ENCODE peak calls at places on chromosomes 11 and 22, in seven cellular contexts. N is AG09309, R is OCI-LY7, B is thoracic aorta, A is AG10803, U is neural crest cell, C is hepatocyte. L is an unnamed sample.
A peak's percentile ranks its signal among the peaks of the same experiment; 100 is the strongest.

GRCh38 chr11:73978576-73979086 is 4.0 kb downstream of the UCP2 start:
- DNase-seq in N (no peak), R (no peak), B (no peak), A (peak; percentile 42), U (no peak), C (no peak), L (no peak)

GRCh38 chr22:21598302-21598701 is 30.8 kb downstream of the UBE2L3 start:
- DNase-seq in N (no peak), R (no peak), B (no peak), A (no peak), U (no peak), C (no peak), L (no peak)

GRCh38 chr22:25419247-25420113 is 145.0 kb upstream of the GRK3 start:
- DNase-seq in N (no peak), R (peak; percentile 9), B (no peak), A (peak; percentile 20), U (no peak), C (peak; percentile 49), L (no peak)

GRCh38 chr22:21567456-21568206 is at the start of gene UBE2L3:
- DNase-seq in N (no peak), R (peak; percentile 88), B (peak; percentile 56), A (peak; percentile 78), U (peak; percentile 78), C (peak; percentile 92), L (peak; percentile 83)

GRCh38 chr22:32348031-32348611 is 9.5 kb upstream of the RFPL3 start:
- DNase-seq in N (no peak), R (no peak), B (no peak), A (no peak), U (no peak), C (no peak), L (no peak)

GRCh38 chr11:8906629-8907028 is 4.4 kb upstream of the AKIP1 start:
- DNase-seq in N (peak; percentile 51), R (no peak), B (no peak), A (peak; percentile 76), U (no peak), C (no peak), L (no peak)

GRCh38 chr22:38243007-38243775 is 29.6 kb downstream of the TMEM184B start:
- DNase-seq in N (no peak), R (peak; percentile 23), B (no peak), A (peak; percentile 48), U (peak; percentile 70), C (peak; percentile 88), L (peak; percentile 37)

GRCh38 chr22:33756508-33756949 is 163.7 kb downstream of the LARGE1 start:
- DNase-seq in N (no peak), R (peak; percentile 47), B (no peak), A (no peak), U (no peak), C (peak; percentile 9), L (no peak)

GRCh38 chr11:19597194-19597593 is 115.4 kb upstream of the NAV2 start:
- DNase-seq in N (peak; percentile 52), R (no peak), B (no peak), A (peak; percentile 76), U (no peak), C (no peak), L (no peak)

GRCh38 chr11:43123443-43123842 is 188.4 kb upstream of the API5 start:
- DNase-seq in N (no peak), R (no peak), B (no peak), A (no peak), U (no peak), C (no peak), L (no peak)

GRCh38 chr11:43124272-43124920 is 187.4 kb upstream of the API5 start:
- DNase-seq in N (no peak), R (no peak), B (no peak), A (no peak), U (no peak), C (no peak), L (no peak)

GRCh38 chr11:43116071-43116470 is 195.7 kb upstream of the API5 start:
- DNase-seq in N (no peak), R (no peak), B (no peak), A (no peak), U (no peak), C (no peak), L (no peak)

GRCh38 chr11:43119275-43119970 is 192.4 kb upstream of the API5 start:
- DNase-seq in N (no peak), R (no peak), B (no peak), A (no peak), U (no peak), C (no peak), L (no peak)
- TF ChIP-seq CTCF in N (no peak), R (peak; percentile 30), B (no peak), A (no peak), U (peak; percentile 39), C (no peak), L (no peak)

DNA sequence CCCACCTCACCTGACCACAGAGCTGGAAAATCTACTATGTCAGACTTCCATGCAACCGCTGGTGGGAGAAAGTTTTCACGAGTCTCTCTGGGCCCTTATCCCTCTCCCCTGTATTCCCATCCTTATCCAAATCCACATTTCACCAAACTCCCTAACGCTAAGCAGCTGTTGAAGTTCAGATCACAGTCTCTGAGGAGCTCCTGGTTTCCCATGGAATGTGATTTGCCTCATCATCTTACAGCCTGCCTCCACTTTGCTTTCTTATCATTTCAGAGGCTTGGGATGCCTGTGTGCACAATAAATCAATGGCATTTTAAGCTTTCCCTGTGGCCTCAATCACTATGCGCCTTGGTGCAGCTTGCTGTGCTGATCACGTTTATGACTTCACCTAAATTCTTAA is 352.4 kb upstream of the FAT3 start:
- DNase-seq in N (no peak), R (no peak), B (no peak), A (peak; percentile 9), U (no peak), C (no peak), L (no peak)
- TF ChIP-seq CTCF in N (no peak), R (no peak), B (no peak), A (no peak), U (no peak), C (no peak), L (no peak)

DNA sequence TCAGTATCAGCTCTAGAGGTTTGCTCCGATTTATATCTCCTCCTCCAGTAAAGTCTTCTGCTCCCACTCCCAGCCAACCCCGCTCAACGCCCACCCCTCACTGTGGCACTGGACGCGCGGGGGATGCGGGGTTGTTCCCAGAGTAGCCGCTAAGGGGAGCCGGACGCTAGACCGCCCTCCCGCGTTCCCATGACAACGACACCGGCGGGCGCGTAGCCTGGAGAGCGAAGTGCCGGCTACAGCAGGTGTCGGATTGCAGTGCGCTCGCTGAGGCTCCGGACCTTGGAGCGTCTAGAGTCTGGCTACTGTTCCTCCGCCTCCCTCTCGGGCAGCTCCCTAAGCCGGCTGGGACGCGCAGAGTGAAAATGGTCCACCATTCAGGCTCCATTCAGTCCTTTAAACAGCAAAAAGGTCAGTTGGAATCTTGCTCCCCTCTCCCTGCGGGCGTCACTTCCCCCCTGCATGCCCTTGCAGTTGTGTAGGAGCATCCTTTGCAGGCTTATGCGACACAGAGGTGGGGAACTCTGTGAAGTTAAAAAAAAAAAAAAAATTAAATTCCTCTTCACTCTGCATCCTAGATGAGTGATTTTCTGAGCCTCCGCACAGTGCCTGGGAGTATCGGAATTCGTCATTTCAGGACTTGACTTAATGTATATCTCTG is at the start of gene ANO3:
- DNase-seq in N (peak; percentile 18), R (no peak), B (no peak), A (peak; percentile 62), U (peak; percentile 84), C (peak; percentile 91), L (no peak)
- TF ChIP-seq CTCF in N (peak; percentile 70), R (no peak), B (peak; percentile 40), A (peak; percentile 46), U (peak; percentile 74), C (peak; percentile 69), L (peak; percentile 56)

DNA sequence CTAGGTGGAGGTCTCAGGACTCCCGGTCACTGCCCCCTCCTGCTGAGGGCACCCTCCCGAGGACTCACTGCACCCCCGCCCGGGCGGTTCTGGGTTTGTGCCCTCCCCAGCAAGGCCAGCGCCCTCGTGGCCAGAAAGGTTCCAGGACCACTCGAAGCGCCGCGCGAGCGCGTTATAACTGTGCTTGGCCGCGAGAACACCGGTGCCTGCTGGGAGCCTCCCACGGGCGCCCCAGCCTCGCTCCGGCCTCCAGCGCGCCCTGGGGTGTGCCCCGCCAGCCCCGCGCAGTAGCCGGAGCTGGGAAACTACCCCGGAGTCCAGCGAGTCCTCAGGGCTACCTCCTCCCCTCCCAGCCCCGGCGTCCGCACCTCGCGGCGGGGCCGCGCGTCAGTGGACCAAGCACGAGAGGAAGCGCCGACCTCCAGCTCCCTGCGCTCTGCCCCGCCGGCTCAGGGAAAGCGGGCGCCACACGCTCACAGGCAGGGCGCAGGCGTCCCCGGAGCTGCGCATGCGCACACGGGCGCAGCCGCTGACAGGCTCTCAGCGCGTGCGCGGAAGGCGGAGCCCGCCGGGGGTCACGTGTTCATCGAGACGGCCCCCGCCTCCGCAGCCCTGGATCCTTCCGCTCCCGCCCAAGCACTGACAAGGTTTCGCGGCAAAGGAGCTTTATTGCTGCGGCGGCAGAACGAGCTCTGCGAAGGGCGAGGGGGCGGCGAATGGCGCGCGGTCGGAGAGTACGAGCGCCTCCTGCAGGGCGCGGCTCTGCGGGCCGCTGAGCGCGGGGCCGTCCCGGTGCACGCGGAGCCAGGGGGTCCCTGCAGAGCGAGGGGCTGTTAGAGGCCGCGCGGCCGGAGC is at the start of gene SCO2:
- DNase-seq in N (peak; percentile 85), R (peak; percentile 99), B (peak; percentile 82), A (peak; percentile 96), U (peak; percentile 97), C (peak; percentile 99), L (peak; percentile 88)
- TF ChIP-seq CTCF in N (peak; percentile 45), R (peak; percentile 56), B (no peak), A (peak; percentile 25), U (peak; percentile 65), C (peak; percentile 64), L (peak; percentile 41)

DNA sequence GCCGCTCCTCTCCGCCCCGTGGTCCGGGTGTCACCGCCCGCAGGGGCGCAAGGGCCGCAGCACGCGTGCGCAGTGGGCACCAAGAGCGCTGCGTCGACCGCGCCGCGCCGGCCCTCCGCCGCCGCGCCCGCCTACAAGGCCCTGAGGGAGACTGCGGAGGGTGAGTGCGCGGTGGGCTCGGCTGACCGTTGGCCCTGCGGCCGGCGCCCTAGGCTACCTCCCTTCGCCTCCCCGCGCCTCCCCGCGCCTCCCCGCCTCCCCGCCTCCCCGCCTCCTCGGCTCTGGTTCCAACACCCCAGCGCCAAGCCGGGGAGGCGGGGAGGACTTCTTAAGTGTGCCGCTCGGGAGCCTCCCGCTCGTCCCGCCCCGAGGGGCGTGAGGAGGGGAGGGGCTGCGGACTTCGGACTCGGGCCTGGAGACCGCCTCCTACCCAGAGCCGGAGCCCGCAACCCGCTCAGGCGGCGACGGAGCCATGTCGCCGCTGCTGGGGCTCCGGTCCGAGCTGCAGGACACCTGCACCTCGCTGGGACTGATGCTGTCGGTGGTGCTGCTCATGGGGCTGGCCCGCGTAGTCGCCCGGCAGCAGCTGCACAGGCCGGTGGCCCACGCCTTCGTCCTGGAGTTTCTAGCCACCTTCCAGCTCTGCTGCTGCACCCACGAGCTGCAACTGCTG is at the start of gene AQP11:
- DNase-seq in N (peak; percentile 39), R (no peak), B (peak; percentile 41), A (peak; percentile 77), U (peak; percentile 81), C (peak; percentile 95), L (peak; percentile 49)
- TF ChIP-seq CTCF in N (no peak), R (no peak), B (no peak), A (no peak), U (no peak), C (no peak), L (no peak)

L was measured in D721Med.